ENCODE peak calls at places on chromosomes 13 and 19, in six cellular contexts. O is body of pancreas, Y is thyroid gland, J is neural progenitor cell, G is endothelial cell, Q is fibroblast of lung. H is an unnamed sample.

GRCh38 chr19:4456566-4456842 is 1.1 kb downstream of the UBXN6 start:
- DNase-seq in O (no peak), Y (peak), J (peak), G (peak), Q (peak), H (no peak)

GRCh38 chr13:101530293-101530692 is 77.8 kb downstream of the ITGBL1 start:
- DNase-seq in O (no peak), Y (no peak), J (no peak), G (no peak), Q (no peak), H (no peak)

GRCh38 chr13:82259284-82259683 is 1623.0 kb downstream of the SLITRK1 start:
- DNase-seq in O (no peak), Y (no peak), J (no peak), G (no peak), Q (no peak), H (no peak)

GRCh38 chr13:94673841-94674240 is 38.5 kb downstream of the SOX21 start:
- DNase-seq in O (no peak), Y (no peak), J (peak), G (no peak), Q (no peak), H (no peak)

GRCh38 chr13:72462726-72463125 is 264.7 kb downstream of the MZT1 start:
- DNase-seq in O (no peak), Y (no peak), J (no peak), G (no peak), Q (peak), H (no peak)

GRCh38 chr19:7391218-7391670 is 42.5 kb downstream of the ARHGEF18 start:
- DNase-seq in O (no peak), Y (no peak), J (no peak), G (no peak), Q (peak), H (no peak)

GRCh38 chr13:27035892-27036235 is 135.7 kb downstream of the USP12 start:
- DNase-seq in O (no peak), Y (no peak), J (no peak), G (no peak), Q (peak), H (no peak)

GRCh38 chr19:37855098-37855497 is 51.3 kb downstream of the WDR87 start:
- DNase-seq in O (peak), Y (peak), J (no peak), G (no peak), Q (peak), H (no peak)

GRCh38 chr19:2476451-2477140 is 669 bp downstream of the GADD45B start:
- DNase-seq in O (peak), Y (peak), J (peak), G (no peak), Q (peak), H (no peak)

GRCh38 chr13:113167575-113167974 is 9.1 kb downstream of the PROZ start:
- DNase-seq in O (no peak), Y (no peak), J (no peak), G (no peak), Q (no peak), H (no peak)
- TF ChIP-seq CTCF in O (no peak), Y (no peak), J (no peak), G (no peak), Q (no peak), H (no peak)

GRCh38 chr19:44904426-44904994 is 1.1 kb upstream of the APOE start:
- DNase-seq in O (no peak), Y (no peak), J (peak), G (no peak), Q (no peak), H (no peak)
- TF ChIP-seq CTCF in O (no peak), Y (no peak), J (peak), G (no peak), Q (peak), H (no peak)

GRCh38 chr13:23707674-23708073 is 137.5 kb downstream of the TNFRSF19 start:
- DNase-seq in O (peak), Y (no peak), J (no peak), G (no peak), Q (no peak), H (no peak)
- TF ChIP-seq CTCF in O (peak), Y (no peak), J (no peak), G (no peak), Q (peak), H (peak)

GRCh38 chr13:113064000-113064533 is 41.5 kb upstream of the F7 start:
- DNase-seq in O (no peak), Y (peak), J (no peak), G (no peak), Q (no peak), H (no peak)

GRCh38 chr13:113065406-113066141 is 40.0 kb upstream of the F7 start:
- DNase-seq in O (no peak), Y (no peak), J (no peak), G (no peak), Q (peak), H (no peak)

GRCh38 chr13:113066142-113066455 is 39.5 kb upstream of the F7 start:
- DNase-seq in O (no peak), Y (no peak), J (no peak), G (no peak), Q (no peak), H (no peak)

GRCh38 chr13:113063091-113063491 is 42.5 kb upstream of the F7 start:
- DNase-seq in O (no peak), Y (no peak), J (no peak), G (no peak), Q (no peak), H (no peak)

GRCh38 chr13:113064534-113065405 is 40.8 kb upstream of the F7 start:
- DNase-seq in O (no peak), Y (peak), J (no peak), G (no peak), Q (peak), H (no peak)
- TF ChIP-seq CTCF in O (no peak), Y (no peak), J (no peak), G (no peak), Q (no peak), H (no peak)

GRCh38 chr19:47854459-47854858 is 4.6 kb upstream of the TPRX2 start:
- DNase-seq in O (no peak), Y (no peak), J (no peak), G (no peak), Q (no peak), H (no peak)

GRCh38 chr19:47853003-47853402 is 6.0 kb upstream of the TPRX2 start:
- DNase-seq in O (no peak), Y (no peak), J (no peak), G (no peak), Q (no peak), H (no peak)

GRCh38 chr19:47848425-47848824 is 10.6 kb upstream of the TPRX2 start:
- DNase-seq in O (no peak), Y (no peak), J (no peak), G (no peak), Q (no peak), H (no peak)

GRCh38 chr19:47848871-47849473 is 10.1 kb upstream of the TPRX2 start:
- DNase-seq in O (peak), Y (no peak), J (peak), G (peak), Q (no peak), H (no peak)
- TF ChIP-seq CTCF in O (peak), Y (no peak), J (peak), G (peak), Q (peak), H (peak)

GRCh38 chr19:35124098-35125060 is 8.8 kb downstream of the FXYD3 start:
- DNase-seq in O (peak), Y (peak), J (peak), G (peak), Q (peak), H (peak)
- TF ChIP-seq CTCF in O (no peak), Y (no peak), J (no peak), G (no peak), Q (no peak), H (no peak)

H was measured in AG09319.